ENCODE peak calls at places on chromosomes 3 and 15, in four cellular contexts. I is CD8-positive, alpha-beta memory T cell; A is left ventricle myocardium inferior; F is cardiac muscle cell. S is an unnamed sample.

GRCh38 chr3:12175844-12176453 is 17.2 kb upstream of the TIMP4 start:
- DNase-seq in I (no peak), F (peak), A (peak), S (no peak)

GRCh38 chr15:77410701-77411613 is 8.9 kb downstream of the PEAK1 start:
- DNase-seq in F (no peak), A (no peak), I (no peak), S (no peak)

GRCh38 chr3:147904421-147904820 is 495.3 kb downstream of the ZIC1 start:
- DNase-seq in F (no peak), I (no peak), A (no peak), S (no peak)

GRCh38 chr3:58521917-58522680 is 14.9 kb downstream of the ACOX2 start:
- DNase-seq in I (no peak), F (peak), A (no peak), S (no peak)

GRCh38 chr3:198081421-198081844 is 121.4 kb downstream of the LMLN start:
- DNase-seq in I (no peak), A (no peak), F (no peak), S (no peak)

GRCh38 chr3:115475178-115476041 is 147.9 kb upstream of the GAP43 start:
- DNase-seq in I (no peak), A (peak), F (peak), S (no peak)

GRCh38 chr15:49235446-49236207 is 65.6 kb downstream of the GALK2 start:
- DNase-seq in I (peak), A (peak), F (peak), S (no peak)

GRCh38 chr3:62201438-62202035 is 171.8 kb downstream of the FEZF2 start:
- DNase-seq in I (no peak), F (peak), A (no peak), S (no peak)

GRCh38 chr3:133881987-133882825 is 13.5 kb downstream of the RAB6B start:
- DNase-seq in A (no peak), F (no peak), I (no peak), S (no peak)

GRCh38 chr3:62982795-62983455 is 107.7 kb upstream of the CADPS start:
- DNase-seq in F (no peak), I (no peak), A (no peak), S (no peak)

GRCh38 chr15:67685716-67686115 is 139.6 kb upstream of the SKOR1 start:
- DNase-seq in I (no peak), F (no peak), A (no peak), S (no peak)

GRCh38 chr3:62622553-62623174 is 249.3 kb upstream of the FEZF2 start:
- DNase-seq in I (no peak), F (peak), A (no peak), S (no peak)

GRCh38 chr3:113697192-113698090 is 999 bp upstream of the USF3 start:
- DNase-seq in I (no peak), F (peak), A (no peak), S (peak)

GRCh38 chr3:37338500-37338899 is 164.1 kb upstream of the LRRFIP2 start:
- DNase-seq in F (no peak), A (no peak), I (no peak), S (no peak)

GRCh38 chr3:169780738-169781137 is 7.5 kb downstream of the MYNN start:
- DNase-seq in A (no peak), I (no peak), F (no peak), S (no peak)

GRCh38 chr3:140055032-140055791 is 120.2 kb downstream of the CLSTN2 start:
- DNase-seq in F (no peak), A (no peak), I (no peak), S (no peak)

GRCh38 chr3:58422756-58423324 is 10.8 kb downstream of the PDHB start:
- DNase-seq in I (no peak), F (peak), A (no peak), S (no peak)

GRCh38 chr3:129195731-129196256 is 12.1 kb upstream of the CNBP start:
- DNase-seq in A (peak), I (no peak), F (no peak), S (no peak)

GRCh38 chr3:16354291-16354690 is 89.3 kb downstream of the OXNAD1 start:
- DNase-seq in F (no peak), A (no peak), I (no peak), S (no peak)

GRCh38 chr3:196979545-196979944 is 10.9 kb upstream of the PIGZ start:
- DNase-seq in I (no peak), F (no peak), A (no peak), S (no peak)

GRCh38 chr3:3745693-3746092 is 53.5 kb upstream of the LRRN1 start:
- DNase-seq in I (no peak), A (no peak), F (no peak), S (no peak)

GRCh38 chr3:72630614-72631344 is 217.5 kb downstream of the SHQ1 start:
- DNase-seq in F (no peak), A (no peak), I (no peak), S (no peak)

GRCh38 chr3:1439395-1439794 is 346.6 kb downstream of the CNTN6 start:
- DNase-seq in I (no peak), F (no peak), A (no peak), S (no peak)

GRCh38 chr3:88779482-88779881 is 327.9 kb upstream of the EPHA3 start:
- DNase-seq in F (no peak), I (no peak), A (no peak), S (no peak)

GRCh38 chr3:180040966-180041365 is 4.2 kb upstream of the PEX5L start:
- DNase-seq in A (no peak), I (no peak), F (no peak), S (no peak)

GRCh38 chr15:78406016-78406590 is 31.9 kb upstream of the IREB2 start:
- DNase-seq in A (no peak), I (no peak), F (no peak), S (no peak)

GRCh38 chr3:11591401-11592266 is 52.1 kb downstream of the VGLL4 start:
- DNase-seq in I (no peak), A (peak), F (peak), S (no peak)

GRCh38 chr15:57591822-57592367 is at the start of gene MYZAP:
- DNase-seq in F (peak), A (peak), I (no peak), S (peak)

GRCh38 chr3:138389841-138390581 is 41.6 kb downstream of the MRAS start:
- DNase-seq in A (no peak), F (no peak), I (no peak), S (no peak)

GRCh38 chr3:15108082-15108545 is 9.2 kb upstream of the RBSN start:
- DNase-seq in A (peak), I (peak), F (peak), S (peak)

GRCh38 chr3:57864853-57865252 is 108.7 kb downstream of the SLMAP start:
- DNase-seq in A (no peak), I (no peak), F (peak), S (no peak)

GRCh38 chr3:171415070-171415469 is 45.1 kb downstream of the TNIK start:
- DNase-seq in I (no peak), F (no peak), A (no peak), S (no peak)

GRCh38 chr3:37751967-37752660 is 109.6 kb upstream of the CTDSPL start:
- DNase-seq in I (no peak), F (no peak), A (no peak), S (no peak)

GRCh38 chr15:85149460-85150129 is 167.9 kb downstream of the PDE8A start:
- DNase-seq in F (no peak), I (no peak), A (no peak), S (peak)

GRCh38 chr3:183247190-183247589 is 5.9 kb upstream of the B3GNT5 start:
- DNase-seq in I (no peak), F (no peak), A (no peak), S (no peak)

GRCh38 chr3:48709051-48709461 is 8.0 kb downstream of the IP6K2 start:
- DNase-seq in A (no peak), I (no peak), F (no peak), S (no peak)

GRCh38 chr15:63226966-63227401 is 37.6 kb downstream of the RAB8B start:
- DNase-seq in I (no peak), F (no peak), A (no peak), S (no peak)

GRCh38 chr15:74829991-74830390 is 3.6 kb downstream of the CPLX3 start:
- DNase-seq in A (no peak), F (no peak), I (no peak), S (no peak)

GRCh38 chr3:5166846-5167245 is 20.7 kb upstream of the EDEM1 start:
- DNase-seq in F (no peak), I (no peak), A (no peak), S (no peak)
- H3K27ac ChIP-seq in F (no peak), I (no peak), A (no peak), S (no peak)

DNA sequence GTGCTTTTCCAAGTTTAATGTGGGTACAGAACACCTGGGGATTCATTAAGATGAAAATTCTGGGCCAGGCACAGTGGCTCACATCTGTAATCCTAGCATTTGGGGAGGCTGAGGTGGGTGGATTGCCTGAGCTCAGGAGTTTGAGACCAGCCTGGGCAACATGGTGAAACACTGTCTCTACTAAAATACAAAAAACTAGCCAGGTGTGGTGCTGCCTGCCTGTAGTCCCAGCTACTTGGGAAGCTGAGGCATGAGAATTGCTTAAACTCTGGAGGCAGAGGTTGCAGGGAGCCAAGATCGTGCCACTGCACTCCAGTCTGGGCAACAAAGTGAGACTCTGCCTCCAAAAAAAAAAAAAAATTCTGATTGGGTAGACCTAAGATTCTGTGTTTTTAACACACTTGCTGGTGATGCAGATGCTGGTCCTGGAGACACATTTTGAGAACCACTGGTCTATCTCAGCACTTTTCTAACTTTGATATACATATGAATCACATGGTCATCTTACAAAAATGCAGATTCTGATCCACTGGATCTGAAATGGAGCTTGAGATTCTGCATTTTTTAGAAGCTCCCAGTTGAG is 223.8 kb upstream of the SATB1 start:
- DNase-seq in F (no peak), A (no peak), I (no peak), S (no peak)
- H3K27ac ChIP-seq in F (no peak), A (no peak), I (no peak), S (no peak)

GRCh38 chr15:96625251-96625650 is 294.8 kb downstream of the NR2F2 start:
- DNase-seq in A (no peak), I (no peak), F (no peak), S (no peak)

GRCh38 chr15:96622714-96623113 is 292.2 kb downstream of the NR2F2 start:
- DNase-seq in A (no peak), I (no peak), F (no peak), S (no peak)

GRCh38 chr15:96629501-96629900 is 299.0 kb downstream of the NR2F2 start:
- DNase-seq in F (no peak), A (peak), I (no peak), S (no peak)

DNA sequence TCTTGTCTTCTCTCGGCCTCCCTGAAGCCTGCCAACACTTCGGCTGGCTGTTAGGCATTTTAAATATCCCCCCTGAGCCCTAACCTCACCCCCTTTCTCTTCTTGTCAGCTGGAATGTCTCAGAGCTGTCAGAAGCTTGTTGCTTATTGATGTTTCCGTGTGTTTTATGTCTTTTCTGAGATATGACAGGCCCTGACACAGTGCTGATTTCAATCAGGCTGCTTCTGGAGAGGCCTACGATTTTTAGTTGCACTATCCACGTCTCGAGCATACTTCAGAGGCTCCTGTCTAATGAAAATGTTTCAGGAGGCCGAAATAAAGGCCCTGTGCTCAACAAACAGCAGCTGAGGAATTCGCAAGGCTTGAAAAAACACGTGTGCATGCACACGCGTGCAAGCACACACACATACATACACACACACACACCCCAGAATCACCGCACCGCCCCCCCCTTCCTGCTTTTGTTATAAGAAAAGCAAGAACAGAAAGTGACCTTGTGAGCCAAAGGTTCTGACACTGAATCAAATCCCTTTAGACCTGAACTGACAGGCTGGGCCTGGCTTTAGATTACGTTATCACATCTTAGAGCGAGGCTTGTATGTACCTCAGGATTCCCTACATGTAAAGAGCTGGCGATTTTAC is 296.6 kb downstream of the NR2F2 start:
- DNase-seq in A (peak), I (no peak), F (peak), S (no peak)
- H3K27ac ChIP-seq in A (peak), I (no peak), F (peak), S (no peak)

GRCh38 chr3:10558726-10559125 is 53.3 kb upstream of the ATP2B2 start:
- DNase-seq in F (no peak), A (no peak), I (no peak), S (no peak)
- H3K27ac ChIP-seq in F (no peak), A (no peak), I (no peak), S (no peak)

DNA sequence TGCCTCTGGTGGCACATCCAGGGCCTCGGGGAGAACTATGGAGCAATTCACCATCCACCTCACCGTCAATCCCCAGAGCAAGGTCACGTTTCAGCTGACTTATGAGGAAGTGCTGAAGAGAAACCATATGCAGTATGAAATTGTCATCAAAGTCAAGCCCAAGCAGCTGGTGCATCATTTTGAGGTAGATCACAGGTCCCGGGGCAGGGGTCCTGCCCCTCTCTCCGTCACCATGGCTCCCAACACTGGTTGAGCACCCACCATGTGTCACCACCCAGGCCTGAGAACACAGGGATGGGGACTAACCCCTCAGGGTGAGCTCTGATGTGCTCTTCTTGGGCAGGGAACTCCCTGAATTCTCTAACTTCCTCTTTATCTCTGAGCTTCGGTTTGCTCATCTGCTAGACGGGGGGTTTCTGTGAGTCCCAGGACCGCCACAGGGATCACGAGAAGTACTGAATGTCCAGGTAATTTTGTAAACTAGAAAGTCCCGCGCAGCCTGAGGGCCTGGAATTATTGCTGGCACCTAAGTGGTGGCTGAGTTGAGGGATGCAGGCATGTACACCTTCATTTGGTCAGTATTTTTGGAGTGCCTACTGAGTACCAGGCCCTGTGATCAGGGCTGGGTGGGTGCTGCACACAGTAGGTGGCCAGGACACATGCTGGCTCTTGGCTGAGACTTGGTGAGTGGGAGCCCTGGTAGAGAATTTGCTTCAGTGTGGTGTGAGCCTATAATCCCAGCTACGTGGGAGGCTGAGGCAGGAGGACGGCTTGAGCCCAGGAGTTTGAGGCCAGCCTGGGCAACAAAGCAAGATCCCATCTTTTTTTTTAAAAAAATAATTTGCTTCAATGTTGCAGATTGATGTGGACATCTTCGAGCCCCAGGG is 2.3 kb downstream of the ITIH1 start:
- DNase-seq in F (no peak), A (no peak), I (no peak), S (no peak)
- H3K27ac ChIP-seq in F (no peak), A (no peak), I (no peak), S (no peak)

DNA sequence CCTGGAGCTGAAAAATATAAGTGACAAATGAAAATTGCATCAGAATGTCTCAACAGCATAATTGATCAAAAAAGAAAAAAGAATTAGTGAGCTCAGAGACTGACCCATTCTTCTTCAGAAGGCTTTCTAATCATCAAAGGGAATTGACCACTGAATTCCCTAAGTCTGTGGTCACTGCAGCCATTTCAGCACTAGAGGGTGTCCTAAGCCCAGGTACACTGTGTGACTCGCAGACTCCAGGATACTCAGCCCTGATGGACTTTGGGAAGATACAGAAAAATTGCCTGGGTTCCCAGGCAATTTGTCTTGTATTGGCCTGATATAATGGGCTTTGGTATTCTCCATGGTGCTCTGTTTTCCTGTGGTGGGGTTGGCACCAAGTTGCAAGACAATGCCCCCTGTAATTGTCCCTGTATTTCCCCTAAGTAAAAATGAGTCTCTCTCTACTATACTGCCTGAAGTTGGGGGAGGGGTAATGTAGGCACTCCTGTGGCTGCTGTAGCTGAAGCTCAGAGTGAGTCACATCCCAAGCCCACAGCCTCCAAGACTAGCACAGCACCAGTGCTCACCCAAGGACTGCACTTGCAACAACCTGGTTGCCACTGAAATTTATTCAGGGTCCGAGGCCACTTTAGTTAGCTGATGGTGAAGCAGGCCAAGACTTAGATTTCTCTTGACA is 256.0 kb upstream of the STAC start:
- DNase-seq in A (no peak), F (peak), I (no peak), S (no peak)
- H3K27ac ChIP-seq in A (no peak), F (no peak), I (no peak), S (no peak)

DNA sequence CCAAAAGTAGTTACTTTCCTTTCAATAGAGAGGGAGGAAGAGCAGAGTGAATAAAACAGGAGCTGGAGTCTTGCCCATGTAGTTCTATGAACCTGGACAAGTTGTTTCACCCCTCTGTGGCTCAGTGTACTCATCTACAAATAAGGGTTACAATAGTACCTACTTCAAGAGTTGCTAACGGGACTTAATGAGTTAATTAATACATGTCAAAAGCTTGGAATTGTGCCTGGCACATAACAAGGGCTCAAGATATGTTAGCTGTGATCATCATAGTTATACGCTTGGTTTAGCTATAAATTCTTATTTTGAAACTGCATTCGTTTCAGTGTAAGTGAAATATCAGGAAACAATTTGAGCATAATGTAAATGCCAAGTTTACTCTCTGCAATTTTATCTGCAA is 388.5 kb upstream of the THBS1 start:
- DNase-seq in A (no peak), F (no peak), I (no peak), S (no peak)
- H3K27ac ChIP-seq in A (no peak), F (no peak), I (no peak), S (no peak)

S was measured in naive thymus-derived CD4-positive, alpha-beta T cell.